ENCODE peak calls at places on chromosome 5, in nine cellular contexts. Y, J, W, L, Z, S, N, H and V are unnamed samples.

GRCh38 chr5:172370648-172371248 is 83.6 kb downstream of the SH3PXD2B start:
- DNase-seq in Y (peak), J (no peak), W (no peak), L (no peak), Z (peak), S (peak), N (peak), H (no peak), V (peak)

GRCh38 chr5:122156724-122157325 is 27.5 kb downstream of the ZNF474 start:
- DNase-seq in Y (peak), J (no peak), W (peak), L (peak), Z (no peak), S (peak), N (peak), H (peak), V (peak)

GRCh38 chr5:103513696-103514095 is 48.9 kb downstream of the NUDT12 start:
- DNase-seq in Y (no peak), J (no peak), W (no peak), L (no peak), Z (no peak), S (no peak), N (no peak), H (no peak), V (no peak)

GRCh38 chr5:80184235-80185023 is 71.4 kb downstream of the SERINC5 start:
- DNase-seq in Y (no peak), J (no peak), W (no peak), L (no peak), Z (no peak), S (peak), N (peak), H (no peak), V (peak)

GRCh38 chr5:171571663-171572062 is 152.2 kb downstream of the FGF18 start:
- DNase-seq in Y (peak), J (no peak), W (peak), L (peak), Z (no peak), S (no peak), N (no peak), H (no peak), V (peak)

GRCh38 chr5:55731848-55732247 is 6.0 kb upstream of the DDX4 start:
- DNase-seq in Y (no peak), J (no peak), W (no peak), L (no peak), Z (no peak), S (no peak), N (no peak), H (no peak), V (no peak)

GRCh38 chr5:45260292-45260691 is 435.9 kb downstream of the HCN1 start:
- DNase-seq in Y (no peak), J (no peak), W (no peak), L (no peak), Z (no peak), S (no peak), N (no peak), H (no peak), V (no peak)

GRCh38 chr5:149959406-149960236 is 937 bp upstream of the SLC26A2 start:
- DNase-seq in Y (peak), J (no peak), W (peak), L (peak), Z (peak), S (peak), N (peak), H (no peak), V (peak)

GRCh38 chr5:177362102-177362868 is 4.6 kb downstream of the RGS14 start:
- DNase-seq in Y (no peak), J (no peak), W (no peak), L (no peak), Z (no peak), S (no peak), N (no peak), H (no peak), V (no peak)

GRCh38 chr5:38157024-38157423 is 101.3 kb upstream of the EGFLAM start:
- DNase-seq in Y (no peak), J (no peak), W (no peak), L (no peak), Z (no peak), S (no peak), N (no peak), H (no peak), V (no peak)

GRCh38 chr5:139246394-139246793 is 47.1 kb upstream of the MATR3 start:
- DNase-seq in Y (peak), J (no peak), W (no peak), L (no peak), Z (peak), S (no peak), N (peak), H (no peak), V (no peak)

GRCh38 chr5:64900618-64901017 is 131.9 kb downstream of the CWC27 start:
- DNase-seq in Y (peak), J (no peak), W (no peak), L (no peak), Z (no peak), S (no peak), N (no peak), H (no peak), V (peak)

GRCh38 chr5:141430332-141431113 is at the start of gene PCDHGA12:
- DNase-seq in Y (peak), J (no peak), W (no peak), L (peak), Z (no peak), S (no peak), N (no peak), H (peak), V (no peak)

GRCh38 chr5:72156921-72157320 is 49.6 kb downstream of the MAP1B start:
- DNase-seq in Y (peak), J (no peak), W (no peak), L (peak), Z (no peak), S (no peak), N (no peak), H (peak), V (no peak)

GRCh38 chr5:77906806-77907205 is 130.7 kb upstream of the TBCA start:
- DNase-seq in Y (peak), J (no peak), W (no peak), L (no peak), Z (no peak), S (no peak), N (no peak), H (no peak), V (peak)

GRCh38 chr5:32312194-32312681 is 501 bp downstream of the MTMR12 start:
- DNase-seq in Y (peak), J (peak), W (peak), L (peak), Z (peak), S (no peak), N (peak), H (peak), V (peak)

GRCh38 chr5:126450388-126450787 is 27.2 kb downstream of the GRAMD2B start:
- DNase-seq in Y (no peak), J (no peak), W (no peak), L (no peak), Z (no peak), S (no peak), N (no peak), H (no peak), V (no peak)

GRCh38 chr5:127683006-127683405 is 20.2 kb upstream of the CCDC192 start:
- DNase-seq in Y (no peak), J (no peak), W (no peak), L (no peak), Z (no peak), S (no peak), N (no peak), H (no peak), V (no peak)

GRCh38 chr5:67253911-67254310 is 57.3 kb upstream of the CD180 start:
- DNase-seq in Y (no peak), J (no peak), W (no peak), L (no peak), Z (no peak), S (no peak), N (no peak), H (no peak), V (no peak)

GRCh38 chr5:142924135-142924883 is 154.1 kb downstream of the ARHGAP26 start:
- DNase-seq in Y (peak), J (no peak), W (no peak), L (no peak), Z (no peak), S (peak), N (no peak), H (no peak), V (no peak)

GRCh38 chr5:57042524-57042931 is 90.6 kb upstream of the MIER3 start:
- DNase-seq in Y (no peak), J (no peak), W (no peak), L (no peak), Z (no peak), S (no peak), N (no peak), H (no peak), V (no peak)

GRCh38 chr5:112995764-112996618 is 19.4 kb downstream of the DCP2 start:
- DNase-seq in Y (peak), J (peak), W (peak), L (peak), Z (peak), S (peak), N (peak), H (peak), V (peak)

GRCh38 chr5:32165-32564 is 59.8 kb upstream of the PLEKHG4B start:
- DNase-seq in Y (no peak), J (no peak), W (no peak), L (no peak), Z (no peak), S (no peak), N (no peak), H (no peak), V (no peak)